ENCODE peak calls at places on chromosome 10, in five cellular contexts. Y, J, E, K and V are unnamed samples.
A peak's percentile ranks its signal among the peaks of the same experiment; 100 is the strongest.

GRCh38 chr10:22435650-22436049 is 90.4 kb downstream of the SPAG6 start:
- DNase-seq in E (no peak), Y (no peak), K (no peak), J (no peak), V (no peak)

GRCh38 chr10:71290331-71290730 is 28.7 kb upstream of the SLC29A3 start:
- DNase-seq in J (no peak), Y (no peak), E (no peak), K (no peak), V (no peak)

GRCh38 chr10:82564353-82565218 is 689.6 kb downstream of the NRG3 start:
- DNase-seq in K (no peak), Y (no peak), J (no peak), E (no peak), V (no peak)

GRCh38 chr10:29691564-29692064 is 56.8 kb upstream of the SVIL start:
- DNase-seq in E (no peak), J (peak; percentile 44), Y (peak; percentile 55), K (no peak), V (no peak)

GRCh38 chr10:120172371-120172770 is 279.8 kb downstream of the SEC23IP start:
- DNase-seq in K (peak; percentile 10), E (no peak), J (peak; percentile 69), Y (no peak), V (no peak)

GRCh38 chr10:78472542-78472890 is 438.9 kb downstream of the RPS24 start:
- DNase-seq in E (no peak), Y (no peak), K (no peak), J (no peak), V (peak; percentile 37)

GRCh38 chr10:78542536-78542935 is 508.9 kb downstream of the RPS24 start:
- DNase-seq in E (peak; percentile 41), Y (no peak), J (peak; percentile 23), K (no peak), V (no peak)

GRCh38 chr10:12177642-12178041 is 18.0 kb downstream of the NUDT5 start:
- DNase-seq in E (no peak), K (no peak), J (no peak), Y (peak; percentile 84), V (no peak)

GRCh38 chr10:132063432-132063831 is 2.3 kb upstream of the JAKMIP3 start:
- DNase-seq in Y (no peak), E (no peak), K (no peak), J (no peak), V (no peak)

GRCh38 chr10:120824864-120825263 is 26.3 kb upstream of the WDR11 start:
- DNase-seq in E (peak; percentile 68), J (peak; percentile 81), Y (no peak), K (no peak), V (peak; percentile 17)

GRCh38 chr10:127498081-127498480 is 51.0 kb upstream of the NPS start:
- DNase-seq in E (no peak), K (no peak), J (no peak), Y (no peak), V (no peak)

GRCh38 chr10:88019753-88020152 is 156.3 kb downstream of the PTEN start:
- DNase-seq in K (no peak), J (no peak), Y (peak; percentile 63), E (no peak), V (no peak)

GRCh38 chr10:9757176-9757575 is 1260.5 kb upstream of the CELF2 start:
- DNase-seq in K (no peak), E (no peak), J (no peak), Y (no peak), V (no peak)

GRCh38 chr10:33134011-33134751 is 176.2 kb upstream of the ITGB1 start:
- DNase-seq in J (no peak), Y (peak; percentile 88), K (no peak), E (no peak), V (no peak)

GRCh38 chr10:99758241-99758891 is 24.1 kb upstream of the ABCC2 start:
- DNase-seq in K (no peak), J (no peak), E (no peak), Y (peak; percentile 49), V (no peak)
- H2BK120ac ChIP-seq in K (no peak overlapping the region), J (no peak overlapping the region), E (no peak overlapping the region), Y (no peak overlapping the region), V (no peak overlapping the region)

DNA sequence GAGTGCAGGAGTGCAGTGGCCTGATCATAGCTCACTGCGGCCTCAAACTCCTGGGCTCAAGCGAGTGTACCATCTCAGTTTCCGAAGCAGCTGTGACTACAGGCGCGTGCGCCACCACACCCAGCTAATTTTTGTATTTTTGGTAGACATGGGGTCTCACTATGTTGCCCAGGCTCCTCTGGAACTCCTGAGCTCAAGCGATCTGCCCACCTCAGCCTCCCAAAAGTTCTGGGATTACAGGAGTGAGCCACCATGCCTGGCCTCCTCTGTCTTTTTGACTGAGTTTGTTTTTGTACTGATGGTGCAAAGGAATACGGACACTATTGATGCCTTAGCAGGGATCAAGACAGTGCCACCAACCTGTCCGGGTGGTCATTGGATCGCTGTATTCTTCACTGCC is 1.9 kb upstream of the CUL2 start:
- DNase-seq in Y (no peak), J (no peak), E (no peak), K (no peak), V (no peak)
- H4K8ac ChIP-seq in Y (no peak overlapping the region), J (no peak overlapping the region), E (no peak overlapping the region), K (no peak overlapping the region), V (no peak overlapping the region)

GRCh38 chr10:98361131-98361633 is 53.8 kb downstream of the PYROXD2 start:
- DNase-seq in J (peak; percentile 79), Y (peak; percentile 100), E (peak; percentile 88), K (no peak), V (no peak)
- H3K9ac ChIP-seq in J (no peak overlapping the region), Y (peak overlapping the region; percentile 7), E (no peak overlapping the region), K (no peak overlapping the region), V (no peak overlapping the region)

DNA sequence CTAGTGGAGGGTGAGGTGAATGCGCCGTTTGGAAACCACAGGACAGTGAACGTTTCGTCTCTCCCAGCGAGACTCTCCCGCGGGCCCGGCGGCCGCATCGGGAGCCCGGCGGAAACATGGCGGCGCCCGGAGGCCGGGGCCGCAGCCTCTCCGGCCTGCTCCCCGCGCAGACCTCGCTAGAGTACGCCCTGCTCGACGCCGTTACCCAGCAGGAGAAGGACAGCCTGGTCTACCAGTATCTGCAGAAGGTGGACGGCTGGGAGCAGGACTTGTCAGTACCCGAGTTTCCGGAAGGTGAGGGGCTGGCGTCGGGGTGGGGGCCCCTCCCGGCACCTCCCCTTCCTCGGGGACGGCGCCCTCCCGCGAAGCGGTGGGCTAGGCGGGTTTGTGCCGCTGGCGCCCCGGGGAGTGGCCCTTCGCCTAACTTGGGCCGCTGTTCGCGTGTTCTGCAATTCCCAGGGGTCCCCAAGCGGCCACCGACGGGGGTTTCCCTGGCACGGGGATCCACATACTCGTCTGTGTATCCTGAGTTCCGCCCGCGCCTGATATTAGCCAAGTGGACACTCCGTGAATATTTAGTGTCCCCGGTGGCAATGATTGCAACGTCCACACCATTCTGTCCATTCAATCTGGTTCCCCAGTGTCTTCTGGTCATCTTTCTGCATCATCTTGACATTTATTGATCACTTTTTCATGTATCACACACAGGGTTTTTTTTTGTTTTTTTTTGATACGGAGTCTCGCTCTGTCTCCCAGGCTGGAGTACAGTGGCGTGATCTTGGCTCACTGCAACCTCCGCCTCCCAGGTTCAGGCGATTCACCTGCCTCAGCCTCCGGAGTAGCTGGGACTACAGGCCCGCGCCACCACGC is 531 bp downstream of the NHLRC2 start:
- DNase-seq in K (no peak), J (peak; percentile 69), Y (peak; percentile 28), E (peak; percentile 51), V (no peak)
- H2BK120ac ChIP-seq in K (no peak overlapping the region), J (peak overlapping the region; percentile 15), Y (peak overlapping the region; percentile 97), E (peak overlapping the region; percentile 83), V (peak overlapping the region; percentile 64)

DNA sequence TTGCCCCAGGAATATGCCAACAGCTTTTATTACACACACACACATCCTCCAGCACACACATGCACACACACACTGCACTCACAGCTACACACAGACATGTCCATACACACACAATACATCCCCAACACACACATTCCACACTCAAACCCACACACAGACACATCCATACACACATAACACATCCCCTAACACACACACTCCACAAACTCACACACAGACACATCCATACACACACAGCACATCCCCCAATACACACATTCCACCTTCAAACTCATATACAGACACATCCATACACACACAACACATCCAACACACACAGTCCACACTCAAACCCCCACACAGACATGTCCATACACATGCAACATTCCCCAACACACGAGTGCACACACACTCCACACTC is 19.1 kb downstream of the SH3PXD2A start:
- DNase-seq in K (no peak), J (no peak), E (no peak), Y (no peak), V (no peak)
- H4K8ac ChIP-seq in K (no peak overlapping the region), J (no peak overlapping the region), E (no peak overlapping the region), Y (no peak overlapping the region), V (no peak overlapping the region)

DNA sequence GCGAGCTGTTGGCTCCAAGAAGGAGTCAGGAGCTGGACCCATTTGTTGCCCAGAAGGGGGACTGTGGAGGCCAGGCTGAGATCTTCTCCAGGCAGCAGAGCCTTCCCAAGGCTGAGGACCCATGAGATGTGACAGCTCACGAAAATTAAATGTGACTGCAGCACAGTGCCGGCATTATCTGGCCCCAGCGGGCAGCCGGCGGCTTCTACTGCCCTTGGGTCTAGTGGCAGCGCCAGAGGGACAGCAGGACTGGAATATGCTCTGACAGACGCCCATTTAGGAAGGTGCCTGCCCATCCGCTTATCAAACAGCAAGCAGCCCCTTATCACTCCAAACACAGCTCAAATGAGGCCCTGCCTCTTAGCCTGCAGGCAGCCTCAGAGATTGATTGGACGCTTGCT is 122.9 kb upstream of the LYZL2 start:
- DNase-seq in E (no peak), K (no peak), J (peak; percentile 8), Y (no peak), V (no peak)
- H3K9ac ChIP-seq in E (no peak overlapping the region), K (no peak overlapping the region), J (no peak overlapping the region), Y (no peak overlapping the region), V (no peak overlapping the region)

GRCh38 chr10:68561804-68562649 is 1.9 kb downstream of the TET1 start:
- DNase-seq in J (peak; percentile 69), E (peak; percentile 53), K (no peak), Y (no peak), V (peak; percentile 42)
- H2BK120ac ChIP-seq in J (no peak overlapping the region), E (no peak overlapping the region), K (peak overlapping the region; percentile 85), Y (peak overlapping the region; percentile 86), V (no peak overlapping the region)

GRCh38 chr10:14603539-14604102 is 171.1 kb downstream of the FAM107B start:
- DNase-seq in E (peak; percentile 27), K (no peak), Y (no peak), J (no peak), V (no peak)
- H4K8ac ChIP-seq in E (no peak overlapping the region), K (no peak overlapping the region), Y (peak overlapping the region; percentile 11), J (no peak overlapping the region), V (no peak overlapping the region)

GRCh38 chr10:124721295-124722052 is 22.7 kb downstream of the FAM53B start:
- DNase-seq in E (no peak), J (no peak), K (no peak), Y (no peak), V (no peak)
- H3K9ac ChIP-seq in E (no peak overlapping the region), J (no peak overlapping the region), K (no peak overlapping the region), Y (no peak overlapping the region), V (no peak overlapping the region)